ENCODE peak calls at places on chromosomes 4 and X, in six cellular contexts. J, W, Z, X, H and D are unnamed samples.

GRCh38 chr4:181261279-181261678 is 981.9 kb upstream of the TENM3 start:
- DNase-seq in X (peak; percentile 19), H (peak; percentile 80), J (peak; percentile 50), W (no peak), Z (no peak), D (no peak)

GRCh38 chrX:101749436-101749835 is 89.8 kb upstream of the ARMCX2 start:
- DNase-seq in X (peak; percentile 0), W (no peak), J (no peak), H (no peak), Z (no peak), D (no peak)

GRCh38 chr4:2595436-2595835 is 59.0 kb downstream of the FAM193A start:
- DNase-seq in Z (no peak), W (no peak), J (no peak), H (no peak), X (no peak), D (no peak)

GRCh38 chrX:132957211-132958085 is 981 bp downstream of the HS6ST2 start:
- DNase-seq in W (peak; percentile 3), Z (no peak), J (peak; percentile 67), X (no peak), H (peak; percentile 80), D (peak; percentile 72)

GRCh38 chrX:22698151-22698550 is 301.6 kb upstream of the DDX53 start:
- DNase-seq in W (no peak), X (no peak), Z (no peak), J (no peak), H (no peak), D (no peak)

GRCh38 chrX:38061335-38061734 is 55.0 kb downstream of the SYTL5 start:
- DNase-seq in H (no peak), J (no peak), Z (no peak), X (peak; percentile 10), W (peak; percentile 20), D (no peak)

GRCh38 chr4:34932591-34932990 is 1311.7 kb downstream of the ARAP2 start:
- DNase-seq in H (no peak), Z (no peak), W (no peak), X (no peak), J (no peak), D (no peak)

GRCh38 chrX:1685460-1685859 is 70.6 kb downstream of the ASMT start:
- DNase-seq in Z (no peak), W (no peak), H (peak; percentile 28), X (no peak), J (no peak), D (no peak)

GRCh38 chr4:116599859-116600258 is 485.5 kb downstream of the TRAM1L1 start:
- DNase-seq in H (peak; percentile 18), Z (no peak), X (no peak), W (no peak), J (no peak), D (no peak)

GRCh38 chrX:103373581-103373980 is 2.8 kb upstream of the BEX3 start:
- DNase-seq in J (no peak), X (no peak), Z (no peak), H (no peak), W (no peak), D (no peak)

GRCh38 chr4:16250665-16251365 is 24.5 kb upstream of the TAPT1 start:
- DNase-seq in Z (no peak), J (peak; percentile 7), X (no peak), W (no peak), H (peak; percentile 56), D (no peak)

GRCh38 chr4:180084561-180084960 is 2158.6 kb upstream of the TENM3 start:
- DNase-seq in W (no peak), X (no peak), Z (no peak), H (no peak), J (no peak), D (no peak)

GRCh38 chr4:169184236-169184635 is 86.5 kb downstream of the SH3RF1 start:
- DNase-seq in X (peak; percentile 69), W (no peak), J (no peak), H (no peak), Z (no peak), D (no peak)

GRCh38 chr4:169188204-169188603 is 82.6 kb downstream of the SH3RF1 start:
- DNase-seq in Z (no peak), W (no peak), J (no peak), H (no peak), X (no peak), D (no peak)

GRCh38 chr4:169184686-169185085 is 86.1 kb downstream of the SH3RF1 start:
- DNase-seq in Z (no peak), W (no peak), H (no peak), J (no peak), X (no peak), D (no peak)

GRCh38 chr4:169183581-169183980 is 87.2 kb downstream of the SH3RF1 start:
- DNase-seq in X (no peak), H (no peak), Z (no peak), J (no peak), W (no peak), D (no peak)

GRCh38 chr4:169185133-169185956 is 85.4 kb downstream of the SH3RF1 start:
- DNase-seq in Z (no peak), J (no peak), H (no peak), W (no peak), X (no peak), D (no peak)
- TF ChIP-seq CTCF in Z (no peak), J (peak; percentile 17), H (peak; percentile 4), W (peak; percentile 13), X (no peak), D (no peak)

DNA sequence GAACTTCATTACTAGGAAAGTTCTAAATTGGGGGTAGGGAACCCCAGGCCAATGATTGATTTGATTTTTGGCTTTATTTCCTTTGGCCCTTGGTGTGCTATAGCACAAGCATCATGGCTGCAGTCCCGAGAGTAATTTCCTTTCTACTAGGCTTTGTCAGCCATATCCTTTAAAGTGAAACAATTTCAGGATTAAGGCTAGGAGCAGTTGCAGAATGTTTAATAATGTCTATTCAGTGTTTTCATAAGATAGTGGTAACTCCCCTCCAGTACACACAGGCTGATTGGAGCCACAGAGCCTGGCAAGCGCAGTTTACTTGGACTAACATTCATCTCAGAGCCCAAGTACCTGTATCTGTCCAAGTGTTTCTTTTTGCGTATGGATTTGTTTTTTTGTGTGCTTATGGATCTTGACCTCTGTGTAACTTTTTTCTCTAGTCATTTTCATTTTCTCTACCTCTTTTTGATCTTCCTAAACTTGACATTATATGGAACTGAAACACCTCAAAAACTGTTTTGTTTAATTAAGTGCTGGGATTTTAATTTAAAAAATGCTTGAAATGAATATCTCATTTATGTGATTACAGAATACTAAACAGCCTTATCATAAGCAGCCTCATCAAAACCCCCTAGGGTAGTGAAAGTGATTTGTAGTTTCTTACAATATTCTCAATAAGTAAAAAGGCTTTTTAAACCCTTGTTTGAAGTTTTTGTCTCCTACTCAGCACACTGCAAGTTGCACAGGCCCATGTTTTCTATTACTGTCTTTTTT is 7.5 kb downstream of the STIM2 start:
- DNase-seq in H (no peak), J (no peak), X (no peak), Z (no peak), W (peak; percentile 55), D (no peak)
- H3K4me3 ChIP-seq in H (no peak overlapping the region), J (no peak overlapping the region), X (no peak overlapping the region), Z (no peak overlapping the region), W (peak overlapping the region; percentile 10), D (no peak overlapping the region)

GRCh38 chr4:17817027-17817426 is 6.2 kb downstream of the NCAPG start:
- DNase-seq in J (peak; percentile 56), H (peak; percentile 45), Z (no peak), X (peak; percentile 87), W (peak; percentile 89), D (no peak)
- TF ChIP-seq CTCF in J (peak; percentile 55), H (peak; percentile 54), Z (peak; percentile 41), X (peak; percentile 71), W (peak; percentile 61), D (peak; percentile 58)

GRCh38 chr4:95838192-95838591 is 1.7 kb upstream of the PDHA2 start:
- DNase-seq in W (no peak), J (no peak), H (peak; percentile 8), Z (no peak), X (no peak), D (no peak)

GRCh38 chr4:95835672-95836071 is 4.2 kb upstream of the PDHA2 start:
- DNase-seq in W (no peak), X (no peak), H (peak; percentile 51), J (peak; percentile 69), Z (no peak), D (no peak)

DNA sequence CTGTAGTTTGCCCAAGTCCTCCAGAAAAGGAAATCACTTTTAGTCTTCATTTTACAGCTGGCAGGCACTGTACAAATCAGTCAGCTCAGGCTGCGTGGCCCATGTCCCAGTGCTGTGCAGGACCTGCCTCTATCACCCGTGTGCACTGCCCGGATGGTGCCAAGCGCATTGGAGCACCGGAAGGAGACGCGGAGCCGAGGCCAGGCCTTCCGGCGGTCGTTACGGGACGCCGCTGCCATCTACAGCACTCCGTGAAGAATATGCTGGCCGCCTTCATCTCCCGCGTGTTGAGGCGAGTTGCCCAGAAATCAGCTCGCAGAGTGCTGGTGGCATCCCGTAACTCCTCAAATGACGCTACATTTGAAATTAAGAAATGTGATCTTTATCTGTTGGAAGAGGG is at the start of gene PDHA2:
- DNase-seq in W (no peak), Z (no peak), X (no peak), H (no peak), J (no peak), D (no peak)
- H3K4me3 ChIP-seq in W (no peak within 1 kb of the TSS), Z (no peak within 1 kb of the TSS), X (no peak within 1 kb of the TSS), H (no peak within 1 kb of the TSS), J (no peak within 1 kb of the TSS), D (no peak within 1 kb of the TSS)

GRCh38 chrX:32532282-32532681 is 679.1 kb downstream of the DMD start:
- DNase-seq in J (no peak), X (no peak), W (peak; percentile 6), H (no peak), Z (no peak), D (no peak)

GRCh38 chrX:32525234-32525633 is 686.1 kb downstream of the DMD start:
- DNase-seq in J (no peak), Z (no peak), H (no peak), W (no peak), X (no peak), D (no peak)

GRCh38 chrX:32533848-32534247 is 677.5 kb downstream of the DMD start:
- DNase-seq in J (no peak), H (no peak), Z (no peak), X (no peak), W (no peak), D (no peak)

GRCh38 chrX:32530802-32531403 is 680.4 kb downstream of the DMD start:
- DNase-seq in H (peak; percentile 79), W (peak; percentile 56), X (peak; percentile 14), J (peak; percentile 78), Z (no peak), D (no peak)
- TF ChIP-seq CTCF in H (peak; percentile 93), W (peak; percentile 48), X (peak; percentile 49), J (peak; percentile 43), Z (peak; percentile 29), D (peak; percentile 43)

GRCh38 chrX:131675596-131676194 is 131.8 kb downstream of the OR13H1 start:
- DNase-seq in Z (no peak), H (peak; percentile 39), J (peak; percentile 44), W (peak; percentile 1), X (no peak), D (no peak)

GRCh38 chrX:131671714-131672113 is 127.8 kb downstream of the OR13H1 start:
- DNase-seq in H (no peak), W (no peak), J (no peak), X (no peak), Z (no peak), D (no peak)
- H3K4me3 ChIP-seq in H (no peak overlapping the region), W (no peak overlapping the region), J (no peak overlapping the region), X (no peak overlapping the region), Z (no peak overlapping the region), D (no peak overlapping the region)